ENCODE peak calls at places on chromosomes 5 and 9, in five cellular contexts. I is SJSA1, K is left lung, Y is aorta, O is NAMALWA. S is an unnamed sample.

GRCh38 chr9:84742261-84742660 is 72.7 kb downstream of the NTRK2 start:
- DNase-seq in Y (no peak), K (no peak), I (no peak), O (no peak), S (no peak)

GRCh38 chr5:132961887-132962286 is 1.5 kb downstream of the AFF4 start:
- DNase-seq in K (no peak), I (no peak), Y (no peak), O (peak; percentile 25), S (peak; percentile 73)

GRCh38 chr9:8694983-8695588 is 895.5 kb upstream of the DMAC1 start:
- DNase-seq in O (no peak), K (no peak), I (no peak), Y (no peak), S (no peak)

GRCh38 chr5:72355706-72356299 is 35.6 kb downstream of the PTCD2 start:
- DNase-seq in O (no peak), I (peak; percentile 29), Y (peak; percentile 53), K (no peak), S (peak; percentile 66)

GRCh38 chr5:80078921-80079320 is 43.8 kb downstream of the THBS4 start:
- DNase-seq in O (no peak), K (no peak), I (no peak), Y (no peak), S (no peak)

GRCh38 chr5:120803282-120803681 is 339.2 kb downstream of the PRR16 start:
- DNase-seq in O (peak; percentile 28), K (no peak), I (peak; percentile 47), Y (no peak), S (peak; percentile 81)

GRCh38 chr5:143399616-143400540 is 3.6 kb downstream of the NR3C1 start:
- DNase-seq in I (no peak), K (no peak), O (no peak), Y (no peak), S (peak; percentile 37)

GRCh38 chr5:2577637-2578036 is 173.8 kb downstream of the IRX2 start:
- DNase-seq in K (peak; percentile 57), Y (no peak), I (no peak), O (no peak), S (no peak)

GRCh38 chr5:125576823-125577222 is 830.4 kb upstream of the ZNF608 start:
- DNase-seq in I (no peak), O (no peak), Y (no peak), K (no peak), S (no peak)

GRCh38 chr5:139104577-139105271 is 93.4 kb downstream of the SIL1 start:
- DNase-seq in Y (peak; percentile 88), I (no peak), O (no peak), K (no peak), S (peak; percentile 74)

GRCh38 chr9:27379311-27380236 is 82.6 kb upstream of the EQTN start:
- DNase-seq in Y (no peak), K (no peak), O (no peak), I (no peak), S (no peak)

GRCh38 chr5:23400951-23401350 is 106.5 kb upstream of the PRDM9 start:
- DNase-seq in Y (no peak), O (no peak), K (no peak), I (no peak), S (no peak)

GRCh38 chr9:17970285-17970684 is 391.4 kb downstream of the SH3GL2 start:
- DNase-seq in O (no peak), K (no peak), Y (no peak), I (no peak), S (no peak)

GRCh38 chr5:171207256-171207866 is 101.7 kb upstream of the TLX3 start:
- DNase-seq in K (no peak), Y (no peak), I (peak; percentile 58), O (peak; percentile 79), S (peak; percentile 85)

GRCh38 chr5:115297043-115297442 is 589 bp upstream of the CCDC112 start:
- DNase-seq in Y (no peak), O (no peak), I (peak; percentile 14), K (no peak), S (peak; percentile 17)

GRCh38 chr5:79173626-79174025 is 62.0 kb downstream of the BHMT start:
- DNase-seq in K (no peak), O (no peak), Y (no peak), I (no peak), S (no peak)

GRCh38 chr9:84397822-84398221 is 57.3 kb upstream of the SLC28A3 start:
- DNase-seq in O (no peak), I (peak; percentile 15), K (no peak), Y (no peak), S (peak; percentile 64)

S was measured in adipocyte.